ENCODE peak calls at places on chromosomes 11 and 22, in seven cellular contexts. G is K562, B is SK-N-SH, F is HCT116, V is HepG2, K is H1, L is GM12878. U is an unnamed sample.

GRCh38 chr11:10544491-10545470 is 3.8 kb upstream of the RNF141 start:
- DNase-seq in G (no peak), L (no peak), F (no peak), K (no peak), B (no peak), V (no peak), U (no peak)

GRCh38 chr22:44561139-44561840 is 63.3 kb upstream of the RTL6 start:
- DNase-seq in G (no peak), F (no peak), B (no peak), K (no peak), V (no peak), L (no peak), U (no peak)

GRCh38 chr22:35540600-35541253 is at the start of gene RASD2:
- DNase-seq in F (no peak), K (no peak), V (no peak), G (no peak), L (no peak), B (no peak), U (peak; percentile 67)

GRCh38 chr11:126158054-126158791 is 53.2 kb downstream of the RPUSD4 start:
- DNase-seq in B (no peak), K (no peak), V (peak; percentile 70), G (no peak), F (no peak), L (no peak), U (no peak)

GRCh38 chr11:105670811-105671210 is 60.9 kb downstream of the GRIA4 start:
- DNase-seq in L (no peak), F (peak; percentile 13), K (no peak), G (no peak), V (no peak), B (no peak), U (no peak)

GRCh38 chr11:15216678-15217077 is 102.0 kb downstream of the INSC start:
- DNase-seq in G (peak; percentile 44), B (no peak), L (no peak), V (no peak), F (peak; percentile 7), K (no peak), U (peak; percentile 12)

GRCh38 chr11:128506384-128506783 is 81.0 kb downstream of the ETS1 start:
- DNase-seq in L (no peak), B (no peak), F (no peak), V (no peak), G (no peak), K (no peak), U (no peak)

GRCh38 chr11:92638678-92639077 is 330.8 kb upstream of the MTNR1B start:
- DNase-seq in F (no peak), G (no peak), K (no peak), B (no peak), V (no peak), L (no peak), U (no peak)

GRCh38 chr11:94183886-94184264 is 55.2 kb downstream of the PANX1 start:
- DNase-seq in F (peak; percentile 49), B (peak; percentile 33), V (peak; percentile 33), L (peak; percentile 17), G (peak; percentile 61), K (peak; percentile 63), U (peak; percentile 91)

GRCh38 chr22:43197271-43197941 is 10.5 kb upstream of the TTLL12 start:
- DNase-seq in V (no peak), F (no peak), L (no peak), G (no peak), B (no peak), K (no peak), U (peak; percentile 49)

GRCh38 chr11:122101625-122102291 is 14.3 kb downstream of the BLID start:
- DNase-seq in V (peak; percentile 20), K (peak; percentile 58), F (no peak), B (peak; percentile 58), L (no peak), G (no peak), U (peak; percentile 29)

DNA sequence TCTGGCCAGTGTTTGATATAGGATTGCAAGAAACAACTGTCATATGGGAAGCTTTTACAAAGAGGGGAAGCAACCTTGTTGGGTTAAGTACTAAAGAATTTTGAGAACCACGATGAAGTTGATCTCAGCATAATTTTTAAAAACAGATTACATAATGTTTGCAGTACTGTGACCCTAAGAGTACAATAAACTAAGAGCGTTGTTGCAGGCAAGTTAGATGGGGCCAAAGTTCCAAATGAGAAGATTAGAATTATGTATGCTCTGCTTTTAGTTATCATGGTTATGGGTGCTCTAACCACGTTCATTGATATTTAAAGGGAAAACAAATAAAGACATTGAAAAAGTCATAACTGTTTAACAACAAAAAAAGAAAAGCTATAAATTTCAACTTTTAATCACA is 177.5 kb downstream of the CNTN5 start:
- DNase-seq in L (no peak), K (no peak), G (no peak), V (no peak), F (no peak), B (no peak), U (no peak)
- TF ChIP-seq JUND in L (no peak), K (no peak), G (no peak), V (no peak), F (no peak), B (no peak), U (no peak)

DNA sequence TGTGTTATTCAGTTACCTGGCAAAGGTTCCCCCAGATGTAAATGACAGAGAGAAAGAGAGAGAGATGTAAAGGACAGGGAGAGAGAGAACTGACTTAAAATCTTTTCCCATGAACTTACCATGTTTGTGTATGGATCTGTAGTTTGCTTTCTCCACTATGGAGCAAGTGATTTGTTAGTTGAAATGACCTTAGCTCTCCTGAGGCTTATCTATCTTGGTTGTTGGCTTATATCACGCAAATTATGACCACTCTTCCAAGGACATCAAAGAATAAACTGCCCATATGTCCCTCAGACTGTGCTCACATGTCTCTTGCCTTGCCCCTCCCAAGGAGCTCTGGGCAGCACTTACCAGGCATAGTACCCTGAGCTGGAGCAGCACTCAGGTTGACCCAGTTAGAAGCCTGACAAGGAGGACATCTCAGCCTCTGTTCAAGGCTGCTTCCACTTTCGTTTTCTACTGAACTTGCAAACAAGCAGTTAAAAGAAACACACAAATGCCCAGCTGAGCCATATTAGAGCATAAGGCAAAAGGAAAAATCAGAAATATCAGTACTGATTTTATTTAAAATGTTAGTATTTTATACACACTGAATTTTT is 95.2 kb upstream of the RCN1 start:
- DNase-seq in F (no peak), G (no peak), L (peak; percentile 26), K (no peak), V (no peak), B (no peak), U (no peak)
- TF ChIP-seq JUND in F (no peak), G (no peak), L (no peak), K (no peak), V (no peak), B (no peak), U (no peak)

GRCh38 chr11:102367364-102367763 is 20.4 kb downstream of the BIRC2 start:
- DNase-seq in F (no peak), B (peak; percentile 35), K (no peak), V (no peak), L (no peak), G (no peak), U (no peak)
- TF ChIP-seq JUND in F (no peak), B (no peak), K (no peak), V (no peak), L (no peak), G (no peak), U (no peak)

DNA sequence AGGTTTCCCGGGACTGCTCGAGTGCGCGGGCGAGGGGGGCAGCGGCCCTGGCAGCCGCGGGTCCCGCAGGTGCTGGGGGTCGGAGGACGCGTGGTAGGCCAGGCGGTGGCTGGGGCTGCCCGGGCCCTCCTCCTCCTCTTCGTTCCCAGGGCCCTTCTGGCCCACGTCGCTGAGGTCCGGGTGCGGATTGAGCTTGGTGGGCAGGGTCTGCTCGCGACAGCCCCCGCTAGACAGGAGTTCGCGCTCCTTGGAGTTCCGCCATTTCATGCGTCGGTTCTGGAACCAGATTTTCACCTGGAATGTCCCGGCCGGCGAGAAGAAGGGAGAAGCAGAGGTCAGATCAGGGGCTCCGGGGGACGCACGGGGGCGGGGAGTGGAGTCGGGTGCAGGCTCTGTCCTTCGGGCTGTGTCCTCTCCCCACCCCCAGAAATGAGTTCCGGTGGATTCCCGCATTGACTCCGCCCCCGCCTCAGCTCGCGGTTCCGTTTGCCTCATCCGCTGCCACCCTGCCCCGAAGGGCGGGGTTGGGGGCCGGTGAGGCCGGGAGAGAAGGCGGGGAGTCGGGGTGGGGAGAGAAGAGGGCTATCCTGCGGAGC is 3.9 kb downstream of the DBX1 start:
- DNase-seq in V (no peak), G (peak; percentile 33), L (no peak), F (no peak), K (no peak), B (peak; percentile 24), U (no peak)
- TF ChIP-seq JUND in V (no peak), G (no peak), L (no peak), F (no peak), K (no peak), B (no peak), U (no peak)

GRCh38 chr11:79336740-79337517 is 103.9 kb downstream of the TENM4 start:
- DNase-seq in G (no peak), K (no peak), F (no peak), B (no peak), V (no peak), L (no peak), U (no peak)
- TF ChIP-seq JUND in G (no peak), K (no peak), F (no peak), B (no peak), V (no peak), L (no peak), U (no peak)

GRCh38 chr11:83257638-83258229 is 28.4 kb downstream of the CCDC90B start:
- DNase-seq in G (no peak), B (no peak), V (peak; percentile 56), F (no peak), K (no peak), L (no peak), U (no peak)
- TF ChIP-seq JUND in G (no peak), B (no peak), V (peak; percentile 17), F (peak; percentile 20), K (no peak), L (no peak), U (no peak)

DNA sequence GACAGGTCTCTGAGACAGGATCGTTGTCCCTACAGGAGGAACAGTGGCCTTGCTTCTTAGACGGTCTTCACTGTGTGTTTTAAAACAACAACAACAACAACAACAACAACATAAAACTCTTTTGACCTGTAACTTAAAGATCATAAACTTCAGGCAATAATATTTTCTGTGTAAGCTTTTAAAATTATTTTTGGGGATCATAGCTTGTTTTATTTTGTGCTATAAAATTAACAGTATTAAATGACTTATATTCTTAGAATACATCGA is 13.8 kb upstream of the AIFM3 start:
- DNase-seq in G (no peak), K (no peak), L (no peak), F (no peak), B (no peak), V (no peak), U (no peak)
- TF ChIP-seq JUND in G (no peak), K (no peak), L (no peak), F (no peak), B (no peak), V (no peak), U (no peak)

GRCh38 chr11:60870276-60870675 is 2.9 kb downstream of the ZP1 start:
- DNase-seq in G (peak; percentile 42), V (no peak), K (no peak), L (no peak), F (no peak), B (peak; percentile 10), U (no peak)
- TF ChIP-seq JUND in G (no peak), V (no peak), K (no peak), L (no peak), F (no peak), B (no peak), U (no peak)

DNA sequence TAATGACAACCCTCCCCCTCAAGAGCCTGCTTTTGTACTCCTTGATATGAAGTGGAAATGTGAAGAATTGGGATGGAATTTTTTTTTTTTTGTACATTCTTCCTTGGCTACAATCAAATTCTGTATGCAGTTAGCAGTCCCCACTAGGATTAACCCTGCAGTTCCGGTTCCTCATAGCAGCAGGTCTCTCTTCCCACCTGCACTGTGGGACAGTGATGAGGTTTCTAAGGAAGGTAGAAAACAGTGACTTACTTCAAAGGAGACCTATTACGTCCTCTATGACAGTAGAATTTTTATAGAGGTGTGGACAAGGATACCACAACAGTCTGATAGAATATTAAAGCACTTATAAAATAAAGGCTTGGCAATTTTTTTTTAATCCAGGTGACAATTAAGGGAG is 46.3 kb upstream of the ALKBH3 start:
- DNase-seq in F (no peak), B (no peak), L (no peak), G (no peak), V (no peak), K (no peak), U (no peak)
- TF ChIP-seq JUND in F (no peak), B (no peak), L (no peak), G (no peak), V (no peak), K (no peak), U (no peak)